ENCODE peak calls at places on chromosomes 2 and 18, in five cellular contexts. S is NCI-H1048; L is activated gamma-delta T cell treated with Interleukin-2 at 50 U/mL for 16 hours; N is HEK293T; D is stimulated activated CD8-positive, alpha-beta memory T cell treated with anti-CD3 and anti-CD28 coated beads, Interleukin-15, amount 100 ng/mL, for 48 hours. I is an unnamed sample.

GRCh38 chr18:8685141-8685913 is 20.0 kb upstream of the MTCL1 start:
- DNase-seq in S (no peak), L (no peak), N (peak), D (no peak), I (no peak)

GRCh38 chr2:177338177-177338721 is 54.3 kb upstream of the AGPS start:
- DNase-seq in S (no peak), L (no peak), N (no peak), D (no peak), I (no peak)

GRCh38 chr18:61655630-61656029 is 237.2 kb downstream of the RNF152 start:
- DNase-seq in S (no peak), L (no peak), N (no peak), D (no peak), I (no peak)

GRCh38 chr18:31199190-31199769 is 36.6 kb upstream of the DSC1 start:
- DNase-seq in S (no peak), L (no peak), N (no peak), D (no peak), I (no peak)

GRCh38 chr2:56357655-56358295 is 174.0 kb downstream of the CCDC85A start:
- DNase-seq in S (no peak), L (no peak), N (no peak), D (no peak), I (no peak)

GRCh38 chr2:10500601-10501361 is 52.7 kb upstream of the ODC1 start:
- DNase-seq in S (no peak), L (no peak), N (no peak), D (no peak), I (no peak)

GRCh38 chr2:71500426-71501079 is 47.2 kb downstream of the DYSF start:
- DNase-seq in S (no peak), L (no peak), N (no peak), D (no peak), I (no peak)

GRCh38 chr2:30113617-30114293 is 33.1 kb upstream of the YPEL5 start:
- DNase-seq in S (no peak), L (no peak), N (no peak), D (no peak), I (no peak)

GRCh38 chr2:3097804-3098203 is 279.8 kb downstream of the EIPR1 start:
- DNase-seq in S (no peak), L (no peak), N (peak), D (no peak), I (no peak)

I was measured in Jurkat, Clone E6-1.